ENCODE peak calls at places on chromosomes 7 and 10, in nine cellular contexts. X is AML-193; U is NCI-H1092 treated with DMSO at 0.1 percent for 48 hours; Y is smooth muscle cell of the brain vasculature; N is skeletal muscle cell; S is RPMI7951; L is activated naive CD8-positive, alpha-beta T cell treated with anti-CD3 and anti-CD28 coated beads, Interleukin-2, amount 50 U/mL, for 16 hours; B is stimulated activated naive CD8-positive, alpha-beta T cell treated with anti-CD3 and anti-CD28 coated beads, Interleukin-15, Interleukin-2, amounts not matched to agents 100 U/mL and 50 U/mL, for 24 hours; W is EL. E is an unnamed sample.

GRCh38 chr10:12067336-12067735 is 1.4 kb upstream of the DHTKD1 start:
- DNase-seq in Y (no peak), W (peak), U (no peak), X (no peak), L (no peak), N (peak), B (no peak), S (peak), E (no peak)

GRCh38 chr7:151711906-151712771 is 164.8 kb downstream of the PRKAG2 start:
- DNase-seq in B (no peak), W (no peak), Y (no peak), N (no peak), X (no peak), S (peak), U (peak), L (no peak), E (no peak)

GRCh38 chr10:1153253-1153763 is 97.1 kb downstream of the WDR37 start:
- DNase-seq in X (no peak), B (no peak), W (no peak), L (no peak), S (no peak), N (no peak), Y (no peak), U (no peak), E (no peak)

GRCh38 chr7:41416208-41416595 is 286.7 kb downstream of the INHBA start:
- DNase-seq in N (no peak), W (no peak), B (no peak), X (no peak), Y (no peak), S (no peak), L (no peak), U (no peak), E (no peak)

GRCh38 chr10:63539994-63540393 is 18.8 kb downstream of the REEP3 start:
- DNase-seq in X (no peak), L (no peak), U (no peak), W (no peak), S (no peak), N (no peak), Y (no peak), B (no peak), E (no peak)

GRCh38 chr7:99789441-99790070 is 5.6 kb upstream of the CYP3A4 start:
- DNase-seq in Y (no peak), N (peak), X (no peak), L (no peak), U (no peak), S (no peak), W (peak), B (no peak), E (no peak)

GRCh38 chr10:35041502-35041879 is 48.6 kb downstream of the CUL2 start:
- DNase-seq in X (no peak), U (no peak), W (no peak), Y (no peak), N (no peak), B (no peak), S (no peak), L (no peak), E (no peak)

GRCh38 chr7:43781726-43782607 is 23.5 kb downstream of the BLVRA start:
- DNase-seq in X (peak), U (no peak), W (peak), S (peak), Y (no peak), N (no peak), L (no peak), B (no peak), E (no peak)

GRCh38 chr10:88672041-88672440 is 7.8 kb downstream of the LIPF start:
- DNase-seq in X (no peak), W (no peak), L (no peak), N (no peak), U (no peak), S (peak), Y (no peak), B (no peak), E (no peak)

GRCh38 chr7:2478387-2478760 is 2.2 kb upstream of the GRIFIN start:
- DNase-seq in S (peak), U (peak), Y (no peak), X (no peak), L (no peak), W (no peak), N (no peak), B (no peak), E (no peak)

GRCh38 chr7:69256634-69257081 is 341.6 kb upstream of the AUTS2 start:
- DNase-seq in B (no peak), N (no peak), W (no peak), L (no peak), X (no peak), Y (no peak), U (no peak), S (peak), E (no peak)

GRCh38 chr10:21099291-21099800 is 202.2 kb upstream of the NEBL start:
- DNase-seq in L (no peak), U (no peak), X (no peak), S (no peak), B (no peak), N (no peak), W (no peak), Y (no peak), E (no peak)

GRCh38 chr10:33265621-33266020 is 68.8 kb downstream of the NRP1 start:
- DNase-seq in W (no peak), S (no peak), N (no peak), B (peak), U (no peak), L (no peak), X (no peak), Y (no peak), E (no peak)

GRCh38 chr10:7593068-7593467 is 73.7 kb downstream of the ITIH5 start:
- DNase-seq in U (no peak), B (no peak), L (no peak), Y (no peak), S (no peak), X (no peak), N (no peak), W (no peak), E (no peak)

GRCh38 chr10:132145002-132145401 is 41.7 kb upstream of the DPYSL4 start:
- DNase-seq in N (no peak), S (no peak), B (no peak), X (no peak), U (no peak), Y (no peak), W (no peak), L (no peak), E (no peak)

GRCh38 chr7:6056616-6057015 is 25.4 kb downstream of the ANKRD61 start:
- DNase-seq in Y (no peak), W (no peak), N (no peak), U (no peak), L (no peak), B (no peak), X (no peak), S (no peak), E (no peak)

GRCh38 chr10:589961-590680 is 99.3 kb downstream of the DIP2C start:
- DNase-seq in L (no peak), X (no peak), W (no peak), U (no peak), B (no peak), Y (no peak), N (no peak), S (no peak), E (no peak)

GRCh38 chr10:21860718-21861117 is 142.8 kb downstream of the DNAJC1 start:
- DNase-seq in W (peak), S (peak), Y (no peak), L (no peak), U (no peak), N (no peak), X (no peak), B (no peak), E (peak)

GRCh38 chr10:77247076-77247561 is 390.5 kb downstream of the KCNMA1 start:
- DNase-seq in N (no peak), W (no peak), Y (no peak), S (peak), X (no peak), B (no peak), L (no peak), U (peak), E (no peak)

GRCh38 chr10:87541114-87541513 is 36.4 kb downstream of the MINPP1 start:
- DNase-seq in L (no peak), N (no peak), U (no peak), B (no peak), Y (no peak), S (no peak), W (peak), X (no peak), E (no peak)

GRCh38 chr10:132942101-132942739 is at the start of gene CFAP46:
- DNase-seq in S (no peak), Y (no peak), B (peak), X (no peak), W (peak), U (no peak), N (no peak), L (no peak), E (no peak)

GRCh38 chr10:28374036-28374435 is 71.2 kb upstream of the MPP7 start:
- DNase-seq in B (no peak), U (no peak), W (no peak), Y (no peak), L (no peak), S (no peak), X (no peak), N (no peak), E (no peak)

GRCh38 chr7:20365486-20365885 is 34.8 kb downstream of the ITGB8 start:
- DNase-seq in Y (no peak), X (no peak), B (no peak), U (no peak), S (peak), L (no peak), N (no peak), W (no peak), E (no peak)